ENCODE peak calls at places on chromosomes 6 and 20, in seven cellular contexts. R is keratinocyte; Y is renal cortical epithelial cell; O is activated T-cell treated with anti-CD3 and anti-CD28 coated beads for 48 hours; K is effector memory CD8-positive, alpha-beta T cell; U is activated CD4-positive, alpha-beta T cell treated with anti-CD3 and anti-CD28 coated beads, Interleukin-2, amount 10 ng/mL, durations not matched to agents 7 days and 5 days; J is stimulated activated naive CD4-positive, alpha-beta T cell. H is an unnamed sample.

GRCh38 chr6:16004934-16005673 is 123.8 kb upstream of the MYLIP start:
- DNase-seq in R (no peak), Y (no peak), O (no peak), K (no peak), U (no peak), J (no peak), H (no peak)

GRCh38 chr6:121436966-121437756 is 1.7 kb downstream of the GJA1 start:
- DNase-seq in R (no peak), Y (no peak), O (no peak), K (no peak), U (peak), J (no peak), H (no peak)

GRCh38 chr20:3648941-3649340 is 14.3 kb downstream of the GFRA4 start:
- DNase-seq in R (no peak), Y (no peak), O (no peak), K (no peak), U (no peak), J (no peak), H (no peak)

GRCh38 chr6:146767632-146768031 is 168.9 kb downstream of the ADGB start:
- DNase-seq in R (no peak), Y (no peak), O (no peak), K (no peak), U (no peak), J (no peak), H (no peak)

GRCh38 chr6:170102582-170103481 is 188.0 kb downstream of the DLL1 start:
- DNase-seq in R (no peak), Y (no peak), O (no peak), K (no peak), U (no peak), J (no peak), H (no peak)

GRCh38 chr20:709421-709820 is 33.8 kb upstream of the SCRT2 start:
- DNase-seq in R (no peak), Y (no peak), O (no peak), K (no peak), U (no peak), J (no peak), H (no peak)

GRCh38 chr20:5990946-5991345 is 40.5 kb downstream of the MCM8 start:
- DNase-seq in R (no peak), Y (peak), O (no peak), K (no peak), U (no peak), J (no peak), H (no peak)

GRCh38 chr20:45917790-45918141 is 5.8 kb upstream of the PLTP start:
- DNase-seq in R (no peak), Y (no peak), O (no peak), K (no peak), U (no peak), J (no peak), H (no peak)

GRCh38 chr6:34341481-34341971 is 50.9 kb downstream of the NUDT3 start:
- DNase-seq in R (no peak), Y (peak), O (no peak), K (no peak), U (no peak), J (no peak), H (no peak)

GRCh38 chr6:16338577-16339262 is 100.3 kb downstream of the GMPR start:
- DNase-seq in R (peak), Y (peak), O (no peak), K (no peak), U (no peak), J (no peak), H (peak)

GRCh38 chr6:169502445-169502844 is 199.4 kb downstream of the WDR27 start:
- DNase-seq in R (no peak), Y (no peak), O (no peak), K (no peak), U (no peak), J (no peak), H (no peak)

GRCh38 chr6:140744648-140745320 is 1370.3 kb upstream of the CITED2 start:
- DNase-seq in R (peak), Y (peak), O (no peak), K (no peak), U (no peak), J (no peak), H (peak)

GRCh38 chr6:91267246-91267645 is 680.4 kb upstream of the MAP3K7 start:
- DNase-seq in R (no peak), Y (no peak), O (no peak), K (no peak), U (no peak), J (no peak), H (no peak)

GRCh38 chr20:49850463-49851233 is 38.0 kb downstream of the SLC9A8 start:
- DNase-seq in R (no peak), Y (peak), O (no peak), K (no peak), U (no peak), J (no peak), H (no peak)

GRCh38 chr20:32912688-32913087 is 54.0 kb downstream of the EFCAB8 start:
- DNase-seq in R (no peak), Y (peak), O (no peak), K (no peak), U (no peak), J (no peak), H (no peak)

GRCh38 chr6:14910692-14911547 is 334.9 kb upstream of the JARID2 start:
- DNase-seq in R (no peak), Y (no peak), O (peak), K (no peak), U (peak), J (no peak), H (no peak)

GRCh38 chr20:11705512-11705911 is 212.2 kb upstream of the BTBD3 start:
- DNase-seq in R (no peak), Y (no peak), O (no peak), K (no peak), U (no peak), J (no peak), H (no peak)

GRCh38 chr6:134063966-134064445 is 11.6 kb upstream of the SLC2A12 start:
- DNase-seq in R (no peak), Y (peak), O (peak), K (peak), U (peak), J (peak), H (peak)